ENCODE peak calls at places on chromosomes 1 and 21, in nine cellular contexts. One of them, this sample, is unnamed.

GRCh38 chr1:115677172-115677542 is 35.4 kb downstream of the VANGL1 start:
- DNase-seq in left ventricle myocardium inferior: no peak
- DNase-seq in CD8-positive, alpha-beta T cell: no peak
- DNase-seq in bronchial epithelial cell: no peak
- DNase-seq in AG10803: peak; percentile 15
- DNase-seq in ovary: no peak
- DNase-seq in lower leg skin: no peak
- DNase-seq in lung: no peak
- DNase-seq in epithelial cell of esophagus: no peak
- DNase-seq in this sample: no peak

GRCh38 chr1:26012862-26013261 is 8.7 kb upstream of the EXTL1 start:
- DNase-seq in lower leg skin: no peak
- DNase-seq in lung: no peak
- DNase-seq in ovary: no peak
- DNase-seq in CD8-positive, alpha-beta T cell: no peak
- DNase-seq in epithelial cell of esophagus: no peak
- DNase-seq in left ventricle myocardium inferior: no peak
- DNase-seq in AG10803: no peak
- DNase-seq in bronchial epithelial cell: no peak
- DNase-seq in this sample: no peak

GRCh38 chr1:199762567-199762966 is 264.9 kb upstream of the NR5A2 start:
- DNase-seq in epithelial cell of esophagus: no peak
- DNase-seq in left ventricle myocardium inferior: no peak
- DNase-seq in bronchial epithelial cell: no peak
- DNase-seq in AG10803: no peak
- DNase-seq in lower leg skin: no peak
- DNase-seq in CD8-positive, alpha-beta T cell: no peak
- DNase-seq in ovary: no peak
- DNase-seq in lung: no peak
- DNase-seq in this sample: no peak

GRCh38 chr21:16588433-16588860 is 858.7 kb downstream of the USP25 start:
- DNase-seq in left ventricle myocardium inferior: peak; percentile 46
- DNase-seq in bronchial epithelial cell: peak; percentile 82
- DNase-seq in lower leg skin: peak; percentile 94
- DNase-seq in AG10803: peak; percentile 70
- DNase-seq in epithelial cell of esophagus: peak; percentile 93
- DNase-seq in ovary: peak; percentile 74
- DNase-seq in lung: peak; percentile 38
- DNase-seq in CD8-positive, alpha-beta T cell: no peak
- DNase-seq in this sample: peak; percentile 94

GRCh38 chr1:111412839-111413238 is 14.7 kb downstream of the OVGP1 start:
- DNase-seq in ovary: no peak
- DNase-seq in bronchial epithelial cell: no peak
- DNase-seq in CD8-positive, alpha-beta T cell: no peak
- DNase-seq in epithelial cell of esophagus: no peak
- DNase-seq in lower leg skin: no peak
- DNase-seq in lung: no peak
- DNase-seq in left ventricle myocardium inferior: no peak
- DNase-seq in AG10803: no peak
- DNase-seq in this sample: no peak

GRCh38 chr1:199780948-199781347 is 246.6 kb upstream of the NR5A2 start:
- DNase-seq in lung: no peak
- DNase-seq in CD8-positive, alpha-beta T cell: no peak
- DNase-seq in left ventricle myocardium inferior: no peak
- DNase-seq in ovary: no peak
- DNase-seq in AG10803: peak; percentile 19
- DNase-seq in bronchial epithelial cell: peak; percentile 72
- DNase-seq in lower leg skin: no peak
- DNase-seq in epithelial cell of esophagus: peak; percentile 38
- DNase-seq in this sample: no peak

GRCh38 chr1:2801535-2802291 is at the start of gene TTC34:
- DNase-seq in AG10803: no peak
- DNase-seq in lung: no peak
- DNase-seq in CD8-positive, alpha-beta T cell: peak; percentile 8
- DNase-seq in ovary: no peak
- DNase-seq in epithelial cell of esophagus: no peak
- DNase-seq in lower leg skin: no peak
- DNase-seq in left ventricle myocardium inferior: no peak
- DNase-seq in bronchial epithelial cell: no peak
- DNase-seq in this sample: peak; percentile 43

GRCh38 chr1:64687725-64688285 is 57.1 kb upstream of the RAVER2 start:
- DNase-seq in lower leg skin: no peak
- DNase-seq in ovary: peak; percentile 32
- DNase-seq in bronchial epithelial cell: peak; percentile 73
- DNase-seq in lung: no peak
- DNase-seq in AG10803: peak; percentile 22
- DNase-seq in left ventricle myocardium inferior: no peak
- DNase-seq in epithelial cell of esophagus: peak; percentile 73
- DNase-seq in CD8-positive, alpha-beta T cell: no peak
- DNase-seq in this sample: peak; percentile 44

GRCh38 chr1:31828341-31828740 is 12.5 kb upstream of the SPOCD1 start:
- DNase-seq in CD8-positive, alpha-beta T cell: no peak
- DNase-seq in lung: no peak
- DNase-seq in AG10803: no peak
- DNase-seq in left ventricle myocardium inferior: no peak
- DNase-seq in epithelial cell of esophagus: no peak
- DNase-seq in bronchial epithelial cell: no peak
- DNase-seq in lower leg skin: peak; percentile 56
- DNase-seq in ovary: no peak
- DNase-seq in this sample: no peak

GRCh38 chr1:227449727-227450420 is 113.5 kb upstream of the ZNF678 start:
- DNase-seq in CD8-positive, alpha-beta T cell: no peak
- DNase-seq in lower leg skin: no peak
- DNase-seq in AG10803: no peak
- DNase-seq in lung: no peak
- DNase-seq in bronchial epithelial cell: no peak
- DNase-seq in epithelial cell of esophagus: no peak
- DNase-seq in left ventricle myocardium inferior: no peak
- DNase-seq in ovary: no peak
- DNase-seq in this sample: no peak

GRCh38 chr21:20943476-20944085 is 54.6 kb upstream of the NCAM2 start:
- DNase-seq in AG10803: no peak
- DNase-seq in left ventricle myocardium inferior: no peak
- DNase-seq in lower leg skin: no peak
- DNase-seq in ovary: no peak
- DNase-seq in CD8-positive, alpha-beta T cell: no peak
- DNase-seq in bronchial epithelial cell: no peak
- DNase-seq in lung: no peak
- DNase-seq in epithelial cell of esophagus: no peak
- DNase-seq in this sample: peak; percentile 46

GRCh38 chr1:7177438-7178126 is 392.3 kb downstream of the CAMTA1 start:
- DNase-seq in bronchial epithelial cell: no peak
- DNase-seq in lung: no peak
- DNase-seq in ovary: no peak
- DNase-seq in left ventricle myocardium inferior: no peak
- DNase-seq in CD8-positive, alpha-beta T cell: no peak
- DNase-seq in lower leg skin: no peak
- DNase-seq in AG10803: no peak
- DNase-seq in epithelial cell of esophagus: no peak
- DNase-seq in this sample: no peak

GRCh38 chr1:159973350-159973940 is 19.4 kb upstream of the SLAMF9 start:
- DNase-seq in left ventricle myocardium inferior: no peak
- DNase-seq in lung: no peak
- DNase-seq in CD8-positive, alpha-beta T cell: no peak
- DNase-seq in bronchial epithelial cell: no peak
- DNase-seq in lower leg skin: peak; percentile 75
- DNase-seq in ovary: no peak
- DNase-seq in AG10803: no peak
- DNase-seq in epithelial cell of esophagus: no peak
- DNase-seq in this sample: no peak

GRCh38 chr1:33986389-33987095 is 122.7 kb downstream of the HMGB4 start:
- DNase-seq in lower leg skin: peak; percentile 81
- DNase-seq in ovary: no peak
- DNase-seq in CD8-positive, alpha-beta T cell: no peak
- DNase-seq in lung: peak; percentile 56
- DNase-seq in epithelial cell of esophagus: peak; percentile 1
- DNase-seq in bronchial epithelial cell: peak; percentile 4
- DNase-seq in left ventricle myocardium inferior: peak; percentile 50
- DNase-seq in AG10803: peak; percentile 90
- DNase-seq in this sample: peak; percentile 50

GRCh38 chr1:83998599-83999315 is at the start of gene TTLL7:
- DNase-seq in bronchial epithelial cell: no peak
- DNase-seq in AG10803: peak; percentile 62
- DNase-seq in ovary: peak; percentile 60
- DNase-seq in CD8-positive, alpha-beta T cell: peak; percentile 21
- DNase-seq in epithelial cell of esophagus: peak; percentile 73
- DNase-seq in lung: peak; percentile 77
- DNase-seq in left ventricle myocardium inferior: peak; percentile 82
- DNase-seq in lower leg skin: peak; percentile 91
- DNase-seq in this sample: peak; percentile 92

GRCh38 chr1:193556042-193556441 is 369.6 kb upstream of the B3GALT2 start:
- DNase-seq in bronchial epithelial cell: no peak
- DNase-seq in left ventricle myocardium inferior: no peak
- DNase-seq in epithelial cell of esophagus: no peak
- DNase-seq in ovary: no peak
- DNase-seq in AG10803: no peak
- DNase-seq in lower leg skin: no peak
- DNase-seq in lung: no peak
- DNase-seq in CD8-positive, alpha-beta T cell: no peak
- DNase-seq in this sample: no peak

GRCh38 chr1:108199231-108199657 is 899 bp downstream of the SLC25A24 start:
- DNase-seq in ovary: no peak
- DNase-seq in lower leg skin: no peak
- DNase-seq in CD8-positive, alpha-beta T cell: no peak
- DNase-seq in lung: no peak
- DNase-seq in left ventricle myocardium inferior: no peak
- DNase-seq in AG10803: peak; percentile 65
- DNase-seq in bronchial epithelial cell: peak; percentile 57
- DNase-seq in epithelial cell of esophagus: peak; percentile 40
- DNase-seq in this sample: no peak

GRCh38 chr1:151984313-151984956 is 9.2 kb downstream of the S100A10 start:
- DNase-seq in bronchial epithelial cell: no peak
- DNase-seq in left ventricle myocardium inferior: no peak
- DNase-seq in ovary: no peak
- DNase-seq in epithelial cell of esophagus: no peak
- DNase-seq in lower leg skin: no peak
- DNase-seq in lung: no peak
- DNase-seq in CD8-positive, alpha-beta T cell: no peak
- DNase-seq in AG10803: no peak
- DNase-seq in this sample: no peak

GRCh38 chr1:184567016-184567415 is 180.2 kb downstream of the C1orf21 start:
- DNase-seq in lung: no peak
- DNase-seq in CD8-positive, alpha-beta T cell: no peak
- DNase-seq in left ventricle myocardium inferior: no peak
- DNase-seq in ovary: no peak
- DNase-seq in bronchial epithelial cell: no peak
- DNase-seq in lower leg skin: no peak
- DNase-seq in epithelial cell of esophagus: peak; percentile 38
- DNase-seq in AG10803: no peak
- DNase-seq in this sample: no peak

GRCh38 chr1:32426489-32427255 is 32.4 kb upstream of the BSDC1 start:
- DNase-seq in lower leg skin: no peak
- DNase-seq in epithelial cell of esophagus: peak; percentile 36
- DNase-seq in CD8-positive, alpha-beta T cell: no peak
- DNase-seq in ovary: peak; percentile 33
- DNase-seq in AG10803: no peak
- DNase-seq in left ventricle myocardium inferior: no peak
- DNase-seq in lung: no peak
- DNase-seq in bronchial epithelial cell: peak; percentile 17
- DNase-seq in this sample: no peak

GRCh38 chr1:185534806-185535205 is 199.4 kb upstream of the HMCN1 start:
- DNase-seq in AG10803: no peak
- DNase-seq in lower leg skin: no peak
- DNase-seq in epithelial cell of esophagus: no peak
- DNase-seq in CD8-positive, alpha-beta T cell: no peak
- DNase-seq in lung: no peak
- DNase-seq in left ventricle myocardium inferior: no peak
- DNase-seq in ovary: no peak
- DNase-seq in bronchial epithelial cell: peak; percentile 13
- DNase-seq in this sample: no peak

DNA sequence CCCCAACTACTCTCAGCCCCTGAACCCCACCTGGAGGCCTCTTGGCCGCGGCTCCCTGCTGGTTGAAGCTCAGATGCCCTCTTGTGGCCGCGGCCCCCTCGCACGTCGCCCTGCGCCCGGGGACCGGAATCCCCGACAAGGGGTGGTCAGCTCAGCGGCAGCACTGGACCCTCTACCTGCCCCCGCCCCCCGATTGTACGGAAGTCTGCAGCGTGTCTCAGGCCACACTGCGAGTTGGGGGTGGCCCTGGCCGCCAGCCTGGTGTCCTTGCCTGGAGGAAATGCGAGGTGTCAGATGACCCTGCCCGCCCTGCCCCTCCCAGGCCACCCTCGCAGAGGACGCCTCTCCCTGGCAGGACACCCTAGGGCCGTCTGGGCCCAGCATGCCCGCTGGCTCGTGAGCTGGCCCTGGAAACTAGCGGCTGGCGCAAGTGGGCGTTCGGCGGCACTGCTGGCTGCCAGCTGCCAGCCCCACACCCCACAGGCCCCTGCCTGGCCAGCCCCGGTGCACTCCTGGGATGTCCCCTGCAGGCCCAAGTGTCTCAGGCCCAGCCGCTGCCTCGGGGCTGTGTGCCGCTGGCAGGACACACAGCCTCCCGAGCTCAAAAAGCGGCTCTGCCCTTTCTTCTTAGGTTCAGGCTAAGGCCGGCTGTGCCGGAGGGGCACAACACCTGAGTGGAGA is 60.8 kb downstream of the EDN2 start:
- DNase-seq in lower leg skin: no peak
- DNase-seq in lung: no peak
- DNase-seq in CD8-positive, alpha-beta T cell: no peak
- DNase-seq in ovary: no peak
- DNase-seq in bronchial epithelial cell: no peak
- DNase-seq in left ventricle myocardium inferior: peak; percentile 60
- DNase-seq in epithelial cell of esophagus: no peak
- DNase-seq in AG10803: no peak
- DNase-seq in this sample: no peak
- TF ChIP-seq CTCF in lower leg skin: no peak
- TF ChIP-seq CTCF in lung: no peak
- TF ChIP-seq CTCF in CD8-positive, alpha-beta T cell: no peak
- TF ChIP-seq CTCF in ovary: no peak
- TF ChIP-seq CTCF in bronchial epithelial cell: peak; percentile 46
- TF ChIP-seq CTCF in left ventricle myocardium inferior: peak; percentile 47
- TF ChIP-seq CTCF in epithelial cell of esophagus: peak; percentile 15
- TF ChIP-seq CTCF in AG10803: peak; percentile 10
- TF ChIP-seq CTCF in this sample: no peak

GRCh38 chr1:36149973-36150295 is 648 bp upstream of the TRAPPC3 start:
- DNase-seq in lung: peak; percentile 32
- DNase-seq in lower leg skin: peak; percentile 85
- DNase-seq in bronchial epithelial cell: no peak
- DNase-seq in AG10803: no peak
- DNase-seq in epithelial cell of esophagus: peak; percentile 57
- DNase-seq in CD8-positive, alpha-beta T cell: no peak
- DNase-seq in ovary: no peak
- DNase-seq in left ventricle myocardium inferior: no peak
- DNase-seq in this sample: no peak
- H3K4me3 ChIP-seq in lung: no peak overlapping the region
- H3K4me3 ChIP-seq in lower leg skin: no peak overlapping the region
- H3K4me3 ChIP-seq in bronchial epithelial cell: no peak overlapping the region
- H3K4me3 ChIP-seq in AG10803: peak overlapping the region; percentile 51
- H3K4me3 ChIP-seq in epithelial cell of esophagus: no peak overlapping the region
- H3K4me3 ChIP-seq in CD8-positive, alpha-beta T cell: peak overlapping the region; percentile 73
- H3K4me3 ChIP-seq in ovary: no peak overlapping the region
- H3K4me3 ChIP-seq in left ventricle myocardium inferior: peak overlapping the region; percentile 97
- H3K4me3 ChIP-seq in this sample: peak overlapping the region; percentile 95

GRCh38 chr1:158425020-158425419 is 1.0 kb downstream of the OR10K2 start:
- DNase-seq in lung: no peak
- DNase-seq in CD8-positive, alpha-beta T cell: no peak
- DNase-seq in epithelial cell of esophagus: no peak
- DNase-seq in AG10803: no peak
- DNase-seq in lower leg skin: no peak
- DNase-seq in left ventricle myocardium inferior: no peak
- DNase-seq in ovary: no peak
- DNase-seq in bronchial epithelial cell: no peak
- DNase-seq in this sample: no peak
- TF ChIP-seq CTCF in lung: no peak
- TF ChIP-seq CTCF in CD8-positive, alpha-beta T cell: no peak
- TF ChIP-seq CTCF in epithelial cell of esophagus: no peak
- TF ChIP-seq CTCF in AG10803: no peak
- TF ChIP-seq CTCF in lower leg skin: no peak
- TF ChIP-seq CTCF in left ventricle myocardium inferior: no peak
- TF ChIP-seq CTCF in ovary: no peak
- TF ChIP-seq CTCF in bronchial epithelial cell: no peak
- TF ChIP-seq CTCF in this sample: no peak

GRCh38 chr1:117363591-117364048 is 3.6 kb upstream of the MAN1A2 start:
- DNase-seq in lung: no peak
- DNase-seq in epithelial cell of esophagus: peak; percentile 49
- DNase-seq in lower leg skin: no peak
- DNase-seq in bronchial epithelial cell: peak; percentile 40
- DNase-seq in ovary: no peak
- DNase-seq in left ventricle myocardium inferior: no peak
- DNase-seq in AG10803: no peak
- DNase-seq in CD8-positive, alpha-beta T cell: no peak
- DNase-seq in this sample: no peak
- H3K4me3 ChIP-seq in lung: no peak overlapping the region
- H3K4me3 ChIP-seq in epithelial cell of esophagus: no peak overlapping the region
- H3K4me3 ChIP-seq in lower leg skin: no peak overlapping the region
- H3K4me3 ChIP-seq in bronchial epithelial cell: no peak overlapping the region
- H3K4me3 ChIP-seq in ovary: no peak overlapping the region
- H3K4me3 ChIP-seq in left ventricle myocardium inferior: peak overlapping the region; percentile 8
- H3K4me3 ChIP-seq in AG10803: no peak overlapping the region
- H3K4me3 ChIP-seq in CD8-positive, alpha-beta T cell: no peak overlapping the region
- H3K4me3 ChIP-seq in this sample: no peak overlapping the region

This sample was measured in dorsolateral prefrontal cortex.